ENCODE peak calls at places on chromosomes 2 and 18, in nine cellular contexts. J is WTC11, L is NCI-H1417 treated with DMSO at 0.1 percent for 48 hours, W is ovary, Z is left ventricle myocardium inferior, H is sigmoid colon, P is foreskin melanocyte, E is neural crest cell, U is posterior cingulate gyrus. R is an unnamed sample.
A peak's percentile ranks its signal among the peaks of the same experiment; 100 is the strongest.

GRCh38 chr2:241314181-241314932 is 1.1 kb downstream of the HDLBP start:
- DNase-seq in J (no peak), L (no peak), W (no peak), Z (no peak), H (no peak), P (no peak), E (no peak), U (no peak), R (no peak)

GRCh38 chr2:231181848-231182247 is 16.6 kb upstream of the ARMC9 start:
- DNase-seq in J (no peak), L (no peak), W (no peak), Z (peak; percentile 70), H (peak; percentile 81), P (no peak), E (no peak), U (no peak), R (peak; percentile 84)

GRCh38 chr2:95391641-95392310 is 10.7 kb upstream of the FAHD2A start:
- DNase-seq in J (no peak), L (no peak), W (peak; percentile 45), Z (no peak), H (peak; percentile 50), P (no peak), E (no peak), U (no peak), R (no peak)

GRCh38 chr2:24830786-24831185 is 37.6 kb downstream of the CENPO start:
- DNase-seq in J (peak; percentile 6), L (no peak), W (peak; percentile 18), Z (no peak), H (peak; percentile 50), P (no peak), E (no peak), U (no peak), R (no peak)

GRCh38 chr2:240898731-240899467 is 2.9 kb upstream of the MAB21L4 start:
- DNase-seq in J (no peak), L (no peak), W (no peak), Z (no peak), H (no peak), P (no peak), E (no peak), U (no peak), R (no peak)

GRCh38 chr18:37565138-37565984 is at the start of gene CELF4:
- DNase-seq in J (peak; percentile 40), L (peak; percentile 69), W (no peak), Z (no peak), H (peak; percentile 55), P (peak; percentile 12), E (no peak), U (no peak), R (no peak)

GRCh38 chr2:237673130-237673921 is 45.9 kb downstream of the LRRFIP1 start:
- DNase-seq in J (peak; percentile 59), L (peak; percentile 70), W (no peak), Z (peak; percentile 66), H (peak; percentile 79), P (no peak), E (no peak), U (peak; percentile 58), R (no peak)

GRCh38 chr18:48300463-48300961 is 108.7 kb downstream of the ZBTB7C start:
- DNase-seq in J (peak; percentile 40), L (no peak), W (no peak), Z (peak; percentile 42), H (no peak), P (no peak), E (no peak), U (no peak), R (no peak)

GRCh38 chr2:220789961-220790360 is 782.1 kb downstream of the EPHA4 start:
- DNase-seq in J (no peak), L (no peak), W (no peak), Z (no peak), H (no peak), P (peak; percentile 22), E (no peak), U (no peak), R (no peak)

GRCh38 chr2:151379191-151379590 is 21.8 kb downstream of the TNFAIP6 start:
- DNase-seq in J (no peak), L (no peak), W (no peak), Z (no peak), H (no peak), P (no peak), E (no peak), U (no peak), R (no peak)